ENCODE peak calls at places on chromosome 4, in four cellular contexts. V, N, T and U are unnamed samples.

GRCh38 chr4:2861631-2862436 is 18.2 kb downstream of the ADD1 start:
- DNase-seq in N (no peak), T (no peak), V (no peak), U (no peak)

GRCh38 chr4:119664168-119664907 is 35.7 kb upstream of the PDE5A start:
- DNase-seq in V (no peak), T (no peak), N (no peak), U (no peak)

GRCh38 chr4:144300616-144301015 is 160.1 kb upstream of the GYPA start:
- DNase-seq in N (no peak), V (no peak), T (no peak), U (no peak)

GRCh38 chr4:181822005-181822375 is 421.2 kb upstream of the TENM3 start:
- DNase-seq in T (no peak), V (no peak), N (no peak), U (no peak)

GRCh38 chr4:186240848-186241491 is 13.7 kb downstream of the KLKB1 start:
- DNase-seq in T (no peak), N (no peak), V (no peak), U (no peak)

GRCh38 chr4:7648813-7649395 is 214.2 kb upstream of the PSAPL1 start:
- DNase-seq in T (no peak), N (no peak), V (no peak), U (no peak)

GRCh38 chr4:57199267-57199666 is 89.1 kb upstream of the IGFBP7 start:
- DNase-seq in V (no peak), T (no peak), N (no peak), U (no peak)

GRCh38 chr4:132266374-132266773 is 882.7 kb upstream of the PCDH10 start:
- DNase-seq in N (no peak), T (no peak), V (no peak), U (no peak)

GRCh38 chr4:8046925-8047541 is 107.4 kb upstream of the AFAP1 start:
- DNase-seq in N (no peak), T (no peak), V (no peak), U (no peak)

GRCh38 chr4:173230077-173230476 is 61.5 kb downstream of the GALNT7 start:
- DNase-seq in V (no peak), N (no peak), T (no peak), U (no peak)

GRCh38 chr4:38190717-38191178 is 230.6 kb downstream of the PTTG2 start:
- DNase-seq in N (no peak), V (peak), T (no peak), U (no peak)

GRCh38 chr4:141711211-141711610 is 74.8 kb downstream of the IL15 start:
- DNase-seq in V (peak), T (peak), N (no peak), U (peak)

GRCh38 chr4:76546282-76547166 is 111.5 kb downstream of the SHROOM3 start:
- DNase-seq in V (no peak), N (no peak), T (peak), U (peak)

GRCh38 chr4:52234539-52235174 is 183.6 kb downstream of the SPATA18 start:
- DNase-seq in N (no peak), T (peak), V (peak), U (peak)

GRCh38 chr4:167985565-167985964 is 106.8 kb upstream of the ANXA10 start:
- DNase-seq in N (no peak), T (no peak), V (no peak), U (no peak)

GRCh38 chr4:39446842-39447573 is 11.7 kb downstream of the RPL9 start:
- DNase-seq in N (peak), T (peak), V (no peak), U (peak)

GRCh38 chr4:92634891-92635290 is 331.1 kb downstream of the GRID2 start:
- DNase-seq in T (no peak), V (no peak), N (no peak), U (no peak)